ENCODE peak calls at places on chromosomes 1 and 21, in eight cellular contexts. O is sigmoid colon, N is A549, R is transverse colon, E is upper lobe of left lung, Q is SK-N-SH, S is ovary, X is suprapubic skin. F is an unnamed sample.

GRCh38 chr1:245258271-245258920 is 103.6 kb downstream of the KIF26B start:
- DNase-seq in X (no peak), R (peak), S (no peak), N (no peak), Q (no peak), O (no peak), E (no peak), F (peak)

GRCh38 chr1:94894630-94895029 is 32.3 kb downstream of the CNN3 start:
- DNase-seq in E (no peak), N (no peak), R (no peak), S (no peak), Q (no peak), X (no peak), O (no peak), F (no peak)

GRCh38 chr1:206012086-206012859 is 9.1 kb upstream of the RAB7B start:
- DNase-seq in Q (no peak), O (peak), S (no peak), E (no peak), R (peak), X (peak), N (no peak), F (peak)

GRCh38 chr21:36463204-36463603 is 16.7 kb downstream of the CLDN14 start:
- DNase-seq in S (no peak), X (no peak), N (no peak), Q (no peak), R (no peak), E (no peak), O (no peak), F (no peak)

GRCh38 chr1:212221801-212222200 is 63.4 kb upstream of the PPP2R5A start:
- DNase-seq in R (no peak), E (no peak), N (no peak), S (no peak), X (no peak), Q (no peak), O (peak), F (no peak)

GRCh38 chr1:18529714-18530113 is 49.0 kb downstream of the KLHDC7A start:
- DNase-seq in X (peak), N (no peak), R (no peak), S (no peak), E (no peak), O (no peak), Q (no peak), F (no peak)

GRCh38 chr21:16573581-16573980 is 843.8 kb downstream of the USP25 start:
- DNase-seq in X (no peak), R (no peak), O (no peak), E (no peak), Q (no peak), N (no peak), S (no peak), F (no peak)

GRCh38 chr1:169103443-169103842 is 3.0 kb upstream of the ATP1B1 start:
- DNase-seq in E (peak), S (no peak), Q (no peak), N (no peak), R (peak), X (no peak), O (no peak), F (peak)

GRCh38 chr1:165877940-165878556 is 50.6 kb downstream of the UCK2 start:
- DNase-seq in Q (no peak), X (no peak), R (no peak), N (no peak), S (no peak), E (no peak), O (no peak), F (no peak)

GRCh38 chr1:38746966-38747600 is 112.5 kb downstream of the RRAGC start:
- DNase-seq in N (no peak), X (no peak), Q (no peak), S (no peak), R (no peak), O (no peak), E (no peak), F (no peak)

GRCh38 chr1:216332003-216332402 is 91.2 kb downstream of the USH2A start:
- DNase-seq in E (no peak), N (no peak), O (no peak), Q (no peak), S (no peak), R (no peak), X (no peak), F (no peak)

GRCh38 chr1:16029288-16029687 is 7.5 kb downstream of the CLCNKA start:
- DNase-seq in Q (no peak), N (no peak), R (no peak), O (no peak), E (no peak), X (no peak), S (no peak), F (no peak)

GRCh38 chr1:204278254-204278653 is 64.5 kb upstream of the GOLT1A start:
- DNase-seq in S (no peak), R (no peak), O (peak), X (no peak), Q (no peak), E (no peak), N (no peak), F (no peak)

GRCh38 chr1:117416546-117417117 is 49.4 kb downstream of the MAN1A2 start:
- DNase-seq in S (no peak), E (no peak), N (no peak), O (no peak), R (no peak), Q (no peak), X (no peak), F (no peak)

GRCh38 chr1:180765156-180765555 is 133.3 kb downstream of the XPR1 start:
- DNase-seq in N (no peak), E (no peak), X (no peak), S (no peak), O (no peak), Q (no peak), R (no peak), F (no peak)

GRCh38 chr1:88683516-88683847 is 591 bp upstream of the PKN2 start:
- DNase-seq in N (no peak), E (no peak), O (peak), S (peak), X (peak), Q (no peak), R (peak), F (peak)

GRCh38 chr1:20727746-20728316 is 4.7 kb downstream of the SH2D5 start:
- DNase-seq in Q (peak), O (no peak), X (no peak), S (no peak), R (no peak), N (no peak), E (no peak), F (peak)
- H3K4me3 ChIP-seq in Q (no peak), O (no peak), X (no peak), S (no peak), R (no peak), N (no peak), E (no peak), F (no peak)

DNA sequence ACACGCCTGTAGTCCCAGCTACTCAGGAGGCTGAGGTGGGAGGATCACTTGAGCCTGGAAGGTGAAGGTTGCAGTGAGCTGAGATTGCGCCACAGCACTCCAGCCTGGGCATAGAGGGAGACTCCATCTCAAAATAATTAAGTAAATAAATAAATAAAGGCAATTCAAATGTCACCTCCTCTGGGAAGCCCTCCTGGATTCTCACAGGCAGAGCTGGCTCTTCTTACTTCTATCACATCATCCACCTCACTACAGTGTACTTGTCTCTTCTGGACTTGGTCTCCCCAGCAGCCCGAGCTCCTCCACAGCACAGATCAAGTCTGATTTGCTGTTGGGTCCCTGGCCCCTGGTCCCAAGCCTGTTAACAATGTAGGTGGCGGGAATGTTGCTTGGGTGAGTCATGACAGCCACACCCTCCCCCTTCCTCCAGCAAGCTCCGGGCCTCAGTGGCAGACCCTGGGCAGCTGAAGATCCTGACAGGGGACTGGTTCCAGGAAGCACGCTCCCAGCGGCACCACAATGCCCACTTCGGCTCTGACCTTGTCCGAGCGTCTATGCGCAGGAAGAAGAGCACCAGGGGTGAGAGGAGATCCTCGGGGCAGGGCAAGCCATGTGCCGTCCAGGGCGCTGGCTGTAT is 5.3 kb downstream of the SYTL1 start:
- DNase-seq in Q (no peak), S (no peak), R (no peak), E (no peak), N (no peak), O (no peak), X (peak), F (no peak)
- TF ChIP-seq EP300 in Q (no peak), S (no peak), R (no peak), E (no peak), N (no peak), O (no peak), X (no peak), F (no peak)

DNA sequence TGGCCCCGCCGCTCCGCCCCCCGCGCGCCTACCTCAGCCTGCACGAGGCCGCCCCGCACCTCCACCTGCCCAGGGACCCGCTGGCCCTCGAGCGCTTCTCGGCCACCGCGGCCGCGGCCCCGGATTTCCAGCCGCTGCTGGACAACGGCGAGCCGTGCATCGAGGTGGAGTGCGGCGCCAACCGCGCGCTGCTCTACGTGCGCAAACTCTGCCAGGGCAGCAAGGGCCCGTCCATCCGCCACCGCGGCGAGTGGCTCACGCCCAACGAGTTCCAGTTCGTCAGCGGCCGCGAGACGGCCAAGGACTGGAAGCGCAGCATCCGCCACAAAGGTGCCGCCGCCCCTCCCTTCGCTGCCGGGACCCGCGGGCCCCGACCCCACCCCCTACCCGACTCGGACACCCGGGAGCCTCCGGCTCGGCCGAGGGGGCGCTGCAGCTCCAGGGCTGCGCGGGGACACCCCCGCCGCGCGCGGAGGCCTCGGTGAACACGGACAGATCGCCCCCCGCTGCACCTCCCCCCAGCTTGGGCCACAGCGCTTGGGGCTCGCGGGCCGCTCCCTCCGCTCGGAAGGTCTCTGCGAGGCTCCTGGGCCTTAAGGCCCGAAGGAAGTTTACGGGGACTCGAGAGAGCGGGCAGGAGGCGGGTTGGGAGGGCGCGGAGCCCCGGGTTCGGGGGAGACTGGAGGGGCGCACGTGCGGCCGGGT is 1.0 kb downstream of the SAMD11 start:
- DNase-seq in S (no peak), O (no peak), Q (peak), R (peak), N (no peak), E (peak), X (no peak), F (peak)
- H3K4me3 ChIP-seq in S (peak), O (peak), Q (peak), R (peak), N (peak), E (peak), X (peak), F (peak)

GRCh38 chr1:40270152-40270834 is 12.3 kb downstream of the ZMPSTE24 start:
- DNase-seq in E (no peak), O (no peak), X (no peak), Q (no peak), S (no peak), N (no peak), R (no peak), F (no peak)
- TF ChIP-seq EP300 in E (no peak), O (no peak), X (no peak), Q (no peak), S (no peak), N (no peak), R (no peak), F (no peak)

DNA sequence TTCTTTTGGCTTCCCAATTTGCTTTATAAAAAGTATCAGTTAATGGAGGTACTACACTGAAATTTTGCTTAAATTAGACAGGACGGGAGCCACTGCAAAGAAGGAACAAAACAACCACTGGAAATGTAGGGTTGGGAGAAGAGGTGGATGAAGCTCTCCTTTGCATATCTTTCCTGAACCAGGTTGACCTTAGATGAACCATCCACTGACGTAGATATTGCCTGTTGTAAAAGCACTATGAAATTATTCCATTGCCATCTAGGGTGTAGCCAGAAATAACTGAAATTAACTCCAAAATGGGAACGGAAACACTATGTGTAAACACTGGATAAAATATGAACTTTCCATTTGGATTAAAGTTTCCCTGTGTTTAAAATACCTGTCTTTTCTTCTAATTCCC is 1.2 kb upstream of the ABL2 start:
- DNase-seq in X (no peak), E (no peak), O (no peak), S (no peak), N (no peak), Q (no peak), R (no peak), F (no peak)
- H3K4me3 ChIP-seq in X (no peak), E (no peak), O (no peak), S (no peak), N (peak), Q (no peak), R (no peak), F (no peak)

GRCh38 chr21:43639470-43640178 is 19.7 kb downstream of the HSF2BP start:
- DNase-seq in X (no peak), N (no peak), O (no peak), Q (no peak), S (no peak), R (no peak), E (no peak), F (no peak)
- TF ChIP-seq EP300 in X (no peak), N (peak), O (no peak), Q (no peak), S (no peak), R (no peak), E (no peak), F (no peak)

DNA sequence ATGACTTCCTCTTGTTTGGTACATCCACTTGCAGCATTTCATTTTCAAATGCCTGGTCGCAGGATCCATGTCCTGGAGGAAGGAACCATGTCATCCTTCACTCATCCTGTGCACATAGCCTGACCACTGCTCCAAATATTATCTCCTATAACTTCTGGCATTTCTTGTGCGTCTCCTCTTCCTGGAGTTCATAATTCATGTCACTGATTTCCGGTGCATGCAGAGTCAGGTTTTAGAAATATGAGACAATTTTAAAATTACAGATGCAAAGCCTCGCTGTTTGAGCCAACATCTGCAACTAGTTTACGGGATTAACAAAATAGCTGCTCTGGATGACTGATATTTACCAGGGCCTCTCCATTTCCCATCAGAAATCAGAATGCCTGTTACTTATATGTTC is 268.1 kb downstream of the DNM3 start:
- DNase-seq in N (no peak), Q (peak), S (no peak), E (no peak), R (no peak), O (no peak), X (no peak), F (no peak)
- H3K4me3 ChIP-seq in N (no peak), Q (no peak), S (no peak), E (no peak), R (no peak), O (no peak), X (no peak), F (no peak)

DNA sequence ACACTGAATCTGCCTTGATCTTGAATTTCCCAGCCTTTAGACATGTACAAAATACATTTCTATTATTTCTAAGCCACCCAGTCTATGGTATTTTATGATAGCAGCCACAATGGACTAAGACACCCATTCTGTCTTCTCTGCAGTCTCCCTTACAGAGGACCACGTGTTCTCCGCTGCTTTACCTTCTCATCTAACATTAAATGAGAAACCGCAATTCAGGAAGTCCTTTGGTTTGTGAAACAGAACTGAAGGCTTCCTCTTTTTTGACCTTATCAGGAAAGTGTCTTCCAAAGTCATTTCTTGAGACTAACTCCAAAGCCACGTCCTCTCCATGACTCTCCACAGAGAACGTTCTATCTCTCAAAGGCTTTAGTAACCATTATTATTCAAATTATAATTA is 560.1 kb downstream of the OMA1 start:
- DNase-seq in S (no peak), Q (no peak), R (no peak), O (no peak), E (no peak), X (no peak), N (no peak), F (no peak)
- TF ChIP-seq EP300 in S (no peak), Q (no peak), R (no peak), O (no peak), E (no peak), X (no peak), N (no peak), F (no peak)